ENCODE peak calls at places on chromosomes 7 and 10, in five cellular contexts. O, B, L, T and Z are unnamed samples.

GRCh38 chr7:90677742-90678439 is 81.8 kb downstream of the CDK14 start:
- DNase-seq in O (no peak), B (no peak), L (no peak), T (no peak), Z (no peak)

GRCh38 chr7:12107841-12108249 is 103.2 kb upstream of the TMEM106B start:
- DNase-seq in O (no peak), B (no peak), L (no peak), T (no peak), Z (no peak)

GRCh38 chr10:103833731-103834365 is 21.5 kb downstream of the SH3PXD2A start:
- DNase-seq in O (peak), B (no peak), L (peak), T (no peak), Z (no peak)

GRCh38 chr10:123555616-123556015 is 110.5 kb upstream of the GPR26 start:
- DNase-seq in O (no peak), B (no peak), L (no peak), T (no peak), Z (no peak)

GRCh38 chr7:142583424-142583823 is 165.8 kb upstream of the PRSS1 start:
- DNase-seq in O (no peak), B (peak), L (no peak), T (no peak), Z (no peak)

GRCh38 chr7:14899065-14899464 is 3.5 kb downstream of the DGKB start:
- DNase-seq in O (no peak), B (no peak), L (no peak), T (no peak), Z (no peak)

GRCh38 chr10:119383174-119383856 is 159.2 kb downstream of the RGS10 start:
- DNase-seq in O (no peak), B (no peak), L (no peak), T (no peak), Z (no peak)

GRCh38 chr7:55111007-55111406 is 92.2 kb downstream of the EGFR start:
- DNase-seq in O (no peak), B (no peak), L (no peak), T (peak), Z (no peak)

GRCh38 chr10:30043476-30044270 is 15.7 kb downstream of the JCAD start:
- DNase-seq in O (no peak), B (no peak), L (no peak), T (no peak), Z (no peak)
- TF ChIP-seq CTCF in O (no peak), B (no peak), L (no peak), T (no peak), Z (no peak)

DNA sequence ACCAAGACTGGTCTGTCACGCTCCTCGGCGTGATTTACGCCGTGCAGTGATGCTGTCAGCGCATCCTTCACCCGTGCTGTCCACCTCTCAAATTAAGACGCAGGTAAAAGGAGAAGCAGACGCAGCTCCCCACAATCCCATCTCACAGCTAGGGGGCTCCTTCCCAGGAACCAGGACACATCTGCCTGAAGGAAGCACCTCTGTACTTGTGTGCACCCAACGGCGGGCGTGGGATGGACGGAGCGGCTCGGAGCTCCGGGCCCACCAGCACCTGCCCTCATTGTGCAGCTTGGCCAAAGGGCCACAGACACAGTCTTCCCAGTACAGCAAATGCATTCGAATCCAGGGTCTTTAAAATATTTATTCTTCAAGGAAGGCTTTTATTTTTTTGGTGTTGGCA is 55.3 kb downstream of the STK32C start:
- DNase-seq in O (no peak), B (no peak), L (no peak), T (no peak), Z (no peak)
- TF ChIP-seq CTCF in O (peak), B (no peak), L (no peak), T (no peak), Z (no peak)

DNA sequence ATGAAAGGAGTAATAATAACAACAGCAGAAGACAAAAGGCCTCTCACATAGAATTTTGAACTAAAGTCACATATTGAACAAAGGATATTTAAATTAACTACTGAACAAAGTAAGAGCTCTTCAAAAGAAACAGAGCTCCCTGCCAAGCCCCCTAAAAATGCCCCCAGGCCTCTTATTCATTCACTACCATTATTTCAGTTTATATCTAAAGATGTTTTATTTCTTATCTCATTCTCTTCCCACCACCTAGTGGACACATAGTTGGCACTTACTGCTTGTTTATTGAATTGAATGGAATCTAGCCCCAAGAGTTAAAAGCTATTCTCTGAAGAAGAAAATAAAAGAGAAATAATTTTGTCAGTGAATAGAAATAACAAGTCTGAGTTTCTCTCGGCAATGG is 37.4 kb downstream of the VCL start:
- DNase-seq in O (no peak), B (no peak), L (no peak), T (no peak), Z (no peak)
- TF ChIP-seq CTCF in O (peak), B (peak), L (no peak), T (no peak), Z (no peak)

GRCh38 chr7:30159698-30160143 is 24.9 kb downstream of the MTURN start:
- DNase-seq in O (no peak), B (no peak), L (peak), T (peak), Z (no peak)
- TF ChIP-seq CTCF in O (peak), B (peak), L (no peak), T (no peak), Z (no peak)

GRCh38 chr7:52586704-52587103 is 448.7 kb upstream of the POM121L12 start:
- DNase-seq in O (no peak), B (no peak), L (no peak), T (no peak), Z (no peak)

DNA sequence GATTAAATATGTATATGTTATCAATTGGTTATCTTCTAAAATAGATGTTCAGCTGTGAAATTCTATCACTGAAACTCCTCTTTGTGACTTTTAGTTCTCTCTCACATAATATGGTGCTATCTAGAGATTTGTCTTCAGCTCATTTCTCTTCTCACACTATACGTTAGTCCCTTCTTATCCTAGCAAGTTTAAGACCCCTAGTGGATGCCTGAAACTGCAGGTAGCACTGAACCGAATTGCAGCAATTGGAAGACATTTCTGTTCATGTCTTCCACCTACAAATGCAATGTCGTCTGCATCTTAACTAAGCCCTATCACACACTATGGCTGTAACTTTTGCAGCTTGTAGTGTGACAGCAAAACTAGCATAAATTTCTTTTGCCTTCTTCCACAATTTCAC is 442.7 kb upstream of the POM121L12 start:
- DNase-seq in O (no peak), B (no peak), L (no peak), T (no peak), Z (no peak)
- TF ChIP-seq CTCF in O (peak), B (no peak), L (no peak), T (no peak), Z (no peak)